ENCODE peak calls at places on chromosome 14, in seven cellular contexts. One of them, this sample, is unnamed.

GRCh38 chr14:68447581-68448281 is 345.1 kb downstream of the ZFP36L1 start:
- DNase-seq in amniotic epithelial cell: no peak
- DNase-seq in neuronal stem cell: no peak
- DNase-seq in SW480: no peak
- DNase-seq in AG08396: no peak
- DNase-seq in SIG-M5: no peak
- DNase-seq in GM19239: no peak
- DNase-seq in this sample: no peak

GRCh38 chr14:90558983-90559590 is 162.3 kb downstream of the CALM1 start:
- DNase-seq in amniotic epithelial cell: no peak
- DNase-seq in AG08396: no peak
- DNase-seq in SIG-M5: no peak
- DNase-seq in neuronal stem cell: no peak
- DNase-seq in SW480: no peak
- DNase-seq in GM19239: no peak
- DNase-seq in this sample: no peak

GRCh38 chr14:91349481-91350074 is 68.0 kb downstream of the CCDC88C start:
- DNase-seq in SW480: no peak
- DNase-seq in amniotic epithelial cell: no peak
- DNase-seq in AG08396: no peak
- DNase-seq in SIG-M5: no peak
- DNase-seq in neuronal stem cell: no peak
- DNase-seq in GM19239: no peak
- DNase-seq in this sample: no peak

GRCh38 chr14:104109731-104110361 is 24.3 kb downstream of the ASPG start:
- DNase-seq in amniotic epithelial cell: no peak
- DNase-seq in AG08396: no peak
- DNase-seq in neuronal stem cell: no peak
- DNase-seq in SIG-M5: no peak
- DNase-seq in SW480: no peak
- DNase-seq in GM19239: no peak
- DNase-seq in this sample: peak

GRCh38 chr14:73277376-73277775 is 40.1 kb downstream of the PAPLN start:
- DNase-seq in GM19239: no peak
- DNase-seq in amniotic epithelial cell: no peak
- DNase-seq in AG08396: no peak
- DNase-seq in SIG-M5: no peak
- DNase-seq in neuronal stem cell: no peak
- DNase-seq in SW480: no peak
- DNase-seq in this sample: no peak

GRCh38 chr14:30227871-30228270 is 300.2 kb upstream of the PRKD1 start:
- DNase-seq in amniotic epithelial cell: peak
- DNase-seq in SW480: no peak
- DNase-seq in GM19239: no peak
- DNase-seq in SIG-M5: no peak
- DNase-seq in AG08396: peak
- DNase-seq in neuronal stem cell: no peak
- DNase-seq in this sample: no peak

GRCh38 chr14:62117718-62118164 is 355.5 kb downstream of the SNAPC1 start:
- DNase-seq in amniotic epithelial cell: no peak
- DNase-seq in GM19239: no peak
- DNase-seq in AG08396: no peak
- DNase-seq in neuronal stem cell: no peak
- DNase-seq in SW480: no peak
- DNase-seq in SIG-M5: no peak
- DNase-seq in this sample: no peak

GRCh38 chr14:99035712-99036593 is 236.0 kb downstream of the BCL11B start:
- DNase-seq in AG08396: peak
- DNase-seq in GM19239: no peak
- DNase-seq in SW480: peak
- DNase-seq in neuronal stem cell: peak
- DNase-seq in amniotic epithelial cell: peak
- DNase-seq in SIG-M5: no peak
- DNase-seq in this sample: peak

GRCh38 chr14:69543341-69544249 is 31.1 kb downstream of the CCDC177 start:
- DNase-seq in amniotic epithelial cell: peak
- DNase-seq in neuronal stem cell: no peak
- DNase-seq in AG08396: peak
- DNase-seq in SIG-M5: peak
- DNase-seq in SW480: peak
- DNase-seq in GM19239: no peak
- DNase-seq in this sample: peak

GRCh38 chr14:20782280-20782890 is 1.3 kb downstream of the RNASE6 start:
- DNase-seq in SW480: peak
- DNase-seq in neuronal stem cell: no peak
- DNase-seq in AG08396: no peak
- DNase-seq in GM19239: peak
- DNase-seq in amniotic epithelial cell: no peak
- DNase-seq in SIG-M5: no peak
- DNase-seq in this sample: no peak

GRCh38 chr14:95275507-95275906 is 44.2 kb downstream of the CLMN start:
- DNase-seq in neuronal stem cell: no peak
- DNase-seq in SW480: no peak
- DNase-seq in amniotic epithelial cell: no peak
- DNase-seq in AG08396: no peak
- DNase-seq in GM19239: no peak
- DNase-seq in SIG-M5: no peak
- DNase-seq in this sample: no peak

GRCh38 chr14:101857226-101857625 is 95.7 kb downstream of the PPP2R5C start:
- DNase-seq in amniotic epithelial cell: no peak
- DNase-seq in GM19239: no peak
- DNase-seq in SIG-M5: no peak
- DNase-seq in AG08396: no peak
- DNase-seq in SW480: peak
- DNase-seq in neuronal stem cell: no peak
- DNase-seq in this sample: no peak

GRCh38 chr14:93430319-93430801 is 379 bp upstream of the UNC79 start:
- DNase-seq in amniotic epithelial cell: no peak
- DNase-seq in SIG-M5: no peak
- DNase-seq in GM19239: no peak
- DNase-seq in SW480: no peak
- DNase-seq in AG08396: peak
- DNase-seq in neuronal stem cell: peak
- DNase-seq in this sample: no peak

GRCh38 chr14:61438860-61439765 is 117.7 kb downstream of the PRKCH start:
- DNase-seq in SW480: peak
- DNase-seq in SIG-M5: no peak
- DNase-seq in amniotic epithelial cell: peak
- DNase-seq in AG08396: peak
- DNase-seq in neuronal stem cell: peak
- DNase-seq in GM19239: peak
- DNase-seq in this sample: peak

GRCh38 chr14:41604793-41605534 is 1.7 kb upstream of the LRFN5 start:
- DNase-seq in amniotic epithelial cell: peak
- DNase-seq in AG08396: peak
- DNase-seq in SIG-M5: no peak
- DNase-seq in GM19239: no peak
- DNase-seq in neuronal stem cell: peak
- DNase-seq in SW480: no peak
- DNase-seq in this sample: peak

GRCh38 chr14:32826404-32827082 is 112.1 kb upstream of the NPAS3 start:
- DNase-seq in amniotic epithelial cell: peak
- DNase-seq in SIG-M5: no peak
- DNase-seq in AG08396: no peak
- DNase-seq in neuronal stem cell: no peak
- DNase-seq in GM19239: no peak
- DNase-seq in SW480: no peak
- DNase-seq in this sample: no peak

GRCh38 chr14:23057757-23058653 is 685 bp upstream of the CDH24 start:
- DNase-seq in neuronal stem cell: peak
- DNase-seq in amniotic epithelial cell: peak
- DNase-seq in SW480: peak
- DNase-seq in GM19239: peak
- DNase-seq in SIG-M5: no peak
- DNase-seq in AG08396: peak
- DNase-seq in this sample: peak

GRCh38 chr14:60485600-60486251 is at the start of gene C14orf39:
- DNase-seq in neuronal stem cell: peak
- DNase-seq in GM19239: no peak
- DNase-seq in SIG-M5: no peak
- DNase-seq in amniotic epithelial cell: peak
- DNase-seq in AG08396: peak
- DNase-seq in SW480: no peak
- DNase-seq in this sample: no peak

GRCh38 chr14:105149146-105149781 is 19.3 kb downstream of the JAG2 start:
- DNase-seq in SW480: no peak
- DNase-seq in GM19239: no peak
- DNase-seq in amniotic epithelial cell: no peak
- DNase-seq in SIG-M5: no peak
- DNase-seq in AG08396: no peak
- DNase-seq in neuronal stem cell: no peak
- DNase-seq in this sample: no peak

GRCh38 chr14:49970474-49971147 is 77.7 kb downstream of the ARF6 start:
- DNase-seq in GM19239: no peak
- DNase-seq in SIG-M5: no peak
- DNase-seq in neuronal stem cell: no peak
- DNase-seq in SW480: no peak
- DNase-seq in amniotic epithelial cell: peak
- DNase-seq in AG08396: no peak
- DNase-seq in this sample: no peak

GRCh38 chr14:105332352-105332874 is 17.9 kb downstream of the PACS2 start:
- DNase-seq in neuronal stem cell: no peak
- DNase-seq in SW480: no peak
- DNase-seq in SIG-M5: no peak
- DNase-seq in GM19239: no peak
- DNase-seq in AG08396: no peak
- DNase-seq in amniotic epithelial cell: no peak
- DNase-seq in this sample: no peak

GRCh38 chr14:33796356-33796755 is 154.5 kb downstream of the EGLN3 start:
- DNase-seq in amniotic epithelial cell: peak
- DNase-seq in SIG-M5: no peak
- DNase-seq in neuronal stem cell: no peak
- DNase-seq in GM19239: no peak
- DNase-seq in AG08396: peak
- DNase-seq in SW480: no peak
- DNase-seq in this sample: no peak

GRCh38 chr14:90658541-90658967 is 157.7 kb downstream of the TTC7B start:
- DNase-seq in GM19239: no peak
- DNase-seq in AG08396: no peak
- DNase-seq in amniotic epithelial cell: peak
- DNase-seq in neuronal stem cell: no peak
- DNase-seq in SW480: peak
- DNase-seq in SIG-M5: peak
- DNase-seq in this sample: no peak

GRCh38 chr14:22122227-22123187 is 448.9 kb upstream of the OR4E1 start:
- DNase-seq in amniotic epithelial cell: peak
- DNase-seq in GM19239: no peak
- DNase-seq in SW480: no peak
- DNase-seq in neuronal stem cell: no peak
- DNase-seq in SIG-M5: no peak
- DNase-seq in AG08396: no peak
- DNase-seq in this sample: no peak

GRCh38 chr14:78153069-78153351 is 17.2 kb upstream of the NRXN3 start:
- DNase-seq in SW480: no peak
- DNase-seq in amniotic epithelial cell: no peak
- DNase-seq in SIG-M5: no peak
- DNase-seq in AG08396: no peak
- DNase-seq in GM19239: no peak
- DNase-seq in neuronal stem cell: no peak
- DNase-seq in this sample: no peak

GRCh38 chr14:95547626-95548327 is 12.9 kb downstream of the GLRX5 start:
- DNase-seq in amniotic epithelial cell: peak
- DNase-seq in AG08396: peak
- DNase-seq in GM19239: no peak
- DNase-seq in SIG-M5: no peak
- DNase-seq in neuronal stem cell: no peak
- DNase-seq in SW480: peak
- DNase-seq in this sample: peak

GRCh38 chr14:28754209-28754985 is 12.2 kb upstream of the FOXG1 start:
- DNase-seq in AG08396: peak
- DNase-seq in SW480: peak
- DNase-seq in neuronal stem cell: no peak
- DNase-seq in amniotic epithelial cell: peak
- DNase-seq in GM19239: no peak
- DNase-seq in SIG-M5: no peak
- DNase-seq in this sample: no peak

GRCh38 chr14:77681196-77682157 is 26.3 kb downstream of the ALKBH1 start:
- DNase-seq in neuronal stem cell: no peak
- DNase-seq in SW480: peak
- DNase-seq in SIG-M5: no peak
- DNase-seq in AG08396: no peak
- DNase-seq in amniotic epithelial cell: no peak
- DNase-seq in GM19239: no peak
- DNase-seq in this sample: no peak

GRCh38 chr14:80456200-80456599 is 244.9 kb upstream of the DIO2 start:
- DNase-seq in SW480: no peak
- DNase-seq in SIG-M5: no peak
- DNase-seq in neuronal stem cell: no peak
- DNase-seq in AG08396: peak
- DNase-seq in amniotic epithelial cell: peak
- DNase-seq in GM19239: no peak
- DNase-seq in this sample: no peak

GRCh38 chr14:26137161-26137560 is 460.7 kb downstream of the NOVA1 start:
- DNase-seq in AG08396: no peak
- DNase-seq in SW480: no peak
- DNase-seq in SIG-M5: no peak
- DNase-seq in GM19239: no peak
- DNase-seq in neuronal stem cell: no peak
- DNase-seq in amniotic epithelial cell: no peak
- DNase-seq in this sample: no peak

GRCh38 chr14:103894034-103894722 is 34.1 kb upstream of the TDRD9 start:
- DNase-seq in SIG-M5: no peak
- DNase-seq in SW480: no peak
- DNase-seq in neuronal stem cell: no peak
- DNase-seq in amniotic epithelial cell: no peak
- DNase-seq in AG08396: no peak
- DNase-seq in GM19239: no peak
- DNase-seq in this sample: no peak

GRCh38 chr14:94066089-94066676 is 14.8 kb downstream of the DDX24 start:
- DNase-seq in amniotic epithelial cell: peak
- DNase-seq in SIG-M5: no peak
- DNase-seq in GM19239: no peak
- DNase-seq in SW480: peak
- DNase-seq in neuronal stem cell: no peak
- DNase-seq in AG08396: no peak
- DNase-seq in this sample: no peak

GRCh38 chr14:73743431-73743931 is 29.3 kb upstream of the PNMA1 start:
- DNase-seq in SIG-M5: peak
- DNase-seq in GM19239: no peak
- DNase-seq in amniotic epithelial cell: no peak
- DNase-seq in neuronal stem cell: no peak
- DNase-seq in AG08396: no peak
- DNase-seq in SW480: no peak
- DNase-seq in this sample: no peak

GRCh38 chr14:49921401-49921800 is 28.5 kb downstream of the ARF6 start:
- DNase-seq in AG08396: no peak
- DNase-seq in GM19239: no peak
- DNase-seq in SIG-M5: no peak
- DNase-seq in amniotic epithelial cell: no peak
- DNase-seq in neuronal stem cell: no peak
- DNase-seq in SW480: no peak
- DNase-seq in this sample: no peak